ENCODE peak calls at places on chromosome 12, in seven cellular contexts. P, S, A, O, G, N and Q are unnamed samples.

GRCh38 chr12:79262938-79263337 is 398.4 kb downstream of the SYT1 start:
- DNase-seq in P (peak), S (no peak), A (no peak), O (no peak), G (no peak), N (peak), Q (peak)

GRCh38 chr12:12549426-12549825 is 13.2 kb downstream of the DUSP16 start:
- DNase-seq in P (no peak), S (no peak), A (no peak), O (no peak), G (no peak), N (no peak), Q (no peak)

GRCh38 chr12:2289525-2289924 is 236.7 kb downstream of the CACNA1C start:
- DNase-seq in P (no peak), S (no peak), A (no peak), O (no peak), G (no peak), N (no peak), Q (no peak)

GRCh38 chr12:105524961-105525360 is 194.5 kb downstream of the C12orf75 start:
- DNase-seq in P (no peak), S (no peak), A (no peak), O (no peak), G (no peak), N (peak), Q (no peak)

GRCh38 chr12:123270380-123271181 is 1.1 kb downstream of the CDK2AP1 start:
- DNase-seq in P (no peak), S (no peak), A (no peak), O (peak), G (no peak), N (peak), Q (peak)

GRCh38 chr12:28189774-28190320 is 409 bp upstream of the CCDC91 start:
- DNase-seq in P (no peak), S (no peak), A (no peak), O (no peak), G (no peak), N (peak), Q (no peak)

GRCh38 chr12:49635656-49636055 is 12.3 kb downstream of the PRPF40B start:
- DNase-seq in P (no peak), S (no peak), A (peak), O (no peak), G (no peak), N (no peak), Q (no peak)

GRCh38 chr12:89856431-89856830 is 147.8 kb upstream of the ATP2B1 start:
- DNase-seq in P (no peak), S (no peak), A (no peak), O (no peak), G (no peak), N (peak), Q (no peak)

GRCh38 chr12:103269962-103270361 is 225.8 kb downstream of the C12orf42 start:
- DNase-seq in P (no peak), S (no peak), A (no peak), O (no peak), G (no peak), N (peak), Q (no peak)

GRCh38 chr12:89817501-89818226 is 109.0 kb upstream of the ATP2B1 start:
- DNase-seq in P (no peak), S (no peak), A (no peak), O (no peak), G (no peak), N (no peak), Q (no peak)

GRCh38 chr12:120997448-120997847 is 18.8 kb downstream of the C12orf43 start:
- DNase-seq in P (no peak), S (no peak), A (no peak), O (no peak), G (no peak), N (no peak), Q (no peak)

GRCh38 chr12:51077930-51078329 is 5.5 kb downstream of the CSRNP2 start:
- DNase-seq in P (peak), S (no peak), A (no peak), O (no peak), G (no peak), N (peak), Q (no peak)

GRCh38 chr12:81573228-81573627 is 185.9 kb downstream of the PPFIA2 start:
- DNase-seq in P (peak), S (no peak), A (no peak), O (no peak), G (no peak), N (peak), Q (no peak)

GRCh38 chr12:26285401-26285800 is 90.0 kb downstream of the SSPN start:
- DNase-seq in P (no peak), S (no peak), A (no peak), O (no peak), G (no peak), N (no peak), Q (no peak)

GRCh38 chr12:2341871-2342270 is 289.1 kb downstream of the CACNA1C start:
- DNase-seq in P (no peak), S (no peak), A (no peak), O (no peak), G (peak), N (peak), Q (no peak)

GRCh38 chr12:9869307-9870161 is at the start of gene CLEC2B:
- DNase-seq in P (no peak), S (peak), A (no peak), O (no peak), G (peak), N (peak), Q (peak)

GRCh38 chr12:58487280-58488141 is 432.8 kb downstream of the LRIG3 start:
- DNase-seq in P (no peak), S (no peak), A (no peak), O (no peak), G (no peak), N (peak), Q (no peak)

GRCh38 chr12:52296572-52297215 is 5.4 kb upstream of the KRT81 start:
- DNase-seq in P (no peak), S (no peak), A (peak), O (no peak), G (no peak), N (no peak), Q (no peak)

GRCh38 chr12:69508581-69508980 is 38.4 kb downstream of the FRS2 start:
- DNase-seq in P (no peak), S (no peak), A (no peak), O (no peak), G (no peak), N (no peak), Q (no peak)

GRCh38 chr12:27780612-27781408 is 774 bp upstream of the MANSC4 start:
- DNase-seq in P (peak), S (peak), A (peak), O (peak), G (no peak), N (peak), Q (peak)

GRCh38 chr12:4701383-4701782 is 18.8 kb upstream of the GALNT8 start:
- DNase-seq in P (no peak), S (no peak), A (no peak), O (peak), G (no peak), N (peak), Q (no peak)

GRCh38 chr12:508795-509194 is 49.1 kb downstream of the B4GALNT3 start:
- DNase-seq in P (no peak), S (no peak), A (no peak), O (no peak), G (no peak), N (no peak), Q (no peak)

GRCh38 chr12:3741882-3742672 is 10.8 kb downstream of the CRACR2A start:
- DNase-seq in P (no peak), S (no peak), A (no peak), O (no peak), G (no peak), N (no peak), Q (no peak)

GRCh38 chr12:70151993-70152392 is 91.2 kb upstream of the CNOT2 start:
- DNase-seq in P (no peak), S (no peak), A (no peak), O (no peak), G (no peak), N (no peak), Q (no peak)

GRCh38 chr12:50536831-50537537 is 32.2 kb downstream of the DIP2B start:
- DNase-seq in P (no peak), S (no peak), A (no peak), O (no peak), G (no peak), N (no peak), Q (no peak)

GRCh38 chr12:81128930-81129554 is 51.2 kb downstream of the ACSS3 start:
- DNase-seq in P (peak), S (no peak), A (peak), O (no peak), G (peak), N (peak), Q (peak)

GRCh38 chr12:52044284-52044983 is 6.8 kb upstream of the NR4A1 start:
- DNase-seq in P (no peak), S (no peak), A (no peak), O (peak), G (no peak), N (peak), Q (no peak)

GRCh38 chr12:53078425-53079225 is 565 bp downstream of the SPRYD3 start:
- DNase-seq in P (no peak), S (no peak), A (no peak), O (no peak), G (no peak), N (no peak), Q (no peak)

GRCh38 chr12:116244001-116244400 is 33.5 kb downstream of the MED13L start:
- DNase-seq in P (peak), S (no peak), A (no peak), O (no peak), G (peak), N (peak), Q (no peak)

GRCh38 chr12:84995646-84996045 is 40.4 kb downstream of the TSPAN19 start:
- DNase-seq in P (no peak), S (no peak), A (no peak), O (no peak), G (no peak), N (no peak), Q (no peak)

GRCh38 chr12:120230326-120230973 is 29.5 kb upstream of the RPLP0 start:
- DNase-seq in P (peak), S (no peak), A (peak), O (peak), G (peak), N (peak), Q (peak)

GRCh38 chr12:115963030-115963480 is 314.4 kb downstream of the MED13L start:
- DNase-seq in P (no peak), S (no peak), A (no peak), O (no peak), G (no peak), N (peak), Q (no peak)

GRCh38 chr12:82708507-82708906 is 21.8 kb downstream of the TMTC2 start:
- DNase-seq in P (peak), S (no peak), A (peak), O (no peak), G (no peak), N (no peak), Q (peak)

GRCh38 chr12:91984571-91984970 is 161.1 kb downstream of the BTG1 start:
- DNase-seq in P (no peak), S (no peak), A (no peak), O (no peak), G (peak), N (peak), Q (no peak)

GRCh38 chr12:79939728-79940306 is 4.9 kb upstream of the PPP1R12A start:
- DNase-seq in P (no peak), S (no peak), A (no peak), O (no peak), G (no peak), N (no peak), Q (no peak)

GRCh38 chr12:14264316-14264715 is 101.2 kb upstream of the ATF7IP start:
- DNase-seq in P (peak), S (no peak), A (no peak), O (no peak), G (no peak), N (no peak), Q (no peak)

GRCh38 chr12:6193853-6194815 is 6.1 kb upstream of the CD9 start:
- DNase-seq in P (peak), S (no peak), A (peak), O (no peak), G (no peak), N (no peak), Q (peak)
- H3K27ac ChIP-seq in P (no peak), S (no peak), A (no peak), O (no peak), G (no peak), N (no peak), Q (no peak)

DNA sequence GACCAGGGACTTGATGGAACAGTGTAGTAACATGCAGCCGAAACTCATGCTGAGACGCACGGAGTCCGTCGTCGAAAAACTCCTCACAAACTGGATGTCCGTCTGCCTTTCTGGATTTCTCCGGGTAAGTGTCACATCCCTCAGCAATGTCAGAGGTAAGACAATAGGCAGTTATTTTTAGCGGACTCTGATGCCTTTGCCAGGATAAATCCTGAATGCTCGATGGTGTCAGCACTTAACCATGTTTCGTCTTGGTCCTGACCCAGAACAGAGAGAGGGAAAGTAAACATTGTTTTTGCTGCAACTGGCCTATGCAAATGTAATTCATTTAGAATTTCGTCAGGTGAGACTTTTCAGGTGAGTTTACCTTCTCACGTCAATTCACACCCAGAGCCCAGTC is 112.3 kb downstream of the PLXNC1 start:
- DNase-seq in P (no peak), S (no peak), A (no peak), O (no peak), G (no peak), N (no peak), Q (no peak)
- H3K27ac ChIP-seq in P (no peak), S (no peak), A (peak), O (peak), G (no peak), N (no peak), Q (peak)

DNA sequence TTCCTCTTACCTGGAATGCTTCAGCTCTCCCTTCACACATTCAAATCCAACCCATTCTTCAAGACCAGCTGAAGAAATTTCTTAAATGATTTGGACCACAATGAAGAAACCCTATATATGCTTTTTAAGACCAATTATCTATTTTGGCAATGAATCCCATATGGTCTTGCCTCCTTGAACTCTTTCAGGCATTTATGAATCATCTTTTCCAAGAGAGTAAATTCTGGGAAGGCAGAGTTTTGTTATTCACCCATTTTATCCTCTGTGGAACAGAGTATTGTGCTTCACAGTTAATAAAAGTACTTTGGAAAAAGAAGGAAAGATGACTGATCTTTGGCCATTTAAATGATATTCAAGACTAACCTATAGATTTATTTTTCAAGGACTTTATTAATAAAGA is 14.0 kb downstream of the GIT2 start:
- DNase-seq in P (no peak), S (no peak), A (no peak), O (no peak), G (no peak), N (peak), Q (no peak)
- H3K27ac ChIP-seq in P (no peak), S (no peak), A (no peak), O (no peak), G (no peak), N (no peak), Q (no peak)

GRCh38 chr12:7947011-7947410 is 11.0 kb upstream of the SLC2A3 start:
- DNase-seq in P (no peak), S (no peak), A (no peak), O (no peak), G (no peak), N (no peak), Q (no peak)

GRCh38 chr12:7951671-7952070 is 15.7 kb upstream of the SLC2A3 start:
- DNase-seq in P (no peak), S (no peak), A (no peak), O (no peak), G (no peak), N (peak), Q (no peak)

GRCh38 chr12:7948585-7949264 is 12.7 kb upstream of the SLC2A3 start:
- DNase-seq in P (no peak), S (no peak), A (no peak), O (no peak), G (no peak), N (no peak), Q (no peak)
- H3K27ac ChIP-seq in P (no peak), S (no peak), A (no peak), O (no peak), G (no peak), N (no peak), Q (no peak)

DNA sequence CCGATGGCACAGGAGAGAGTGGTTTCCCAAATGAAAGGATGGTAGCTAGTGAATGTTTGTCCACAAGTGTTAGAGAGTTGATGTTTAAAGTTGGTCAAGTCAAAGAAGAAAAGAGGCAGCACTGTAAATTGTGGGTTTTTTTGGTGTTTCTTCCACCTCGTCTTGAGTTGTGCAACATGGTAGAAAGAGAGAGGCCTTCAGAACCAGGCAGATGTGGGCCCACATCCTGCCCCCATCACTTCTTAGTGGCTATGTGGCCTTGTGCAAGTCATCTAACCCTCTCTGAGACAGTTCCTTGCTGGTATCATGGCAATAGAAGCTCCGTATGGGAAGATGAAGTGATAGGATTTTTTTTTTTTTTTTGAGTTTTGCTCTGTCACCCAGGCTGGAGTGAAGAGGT is 60.8 kb downstream of the NDUFA12 start:
- DNase-seq in P (no peak), S (no peak), A (no peak), O (no peak), G (no peak), N (no peak), Q (no peak)
- H3K27ac ChIP-seq in P (no peak), S (no peak), A (no peak), O (no peak), G (no peak), N (no peak), Q (no peak)

DNA sequence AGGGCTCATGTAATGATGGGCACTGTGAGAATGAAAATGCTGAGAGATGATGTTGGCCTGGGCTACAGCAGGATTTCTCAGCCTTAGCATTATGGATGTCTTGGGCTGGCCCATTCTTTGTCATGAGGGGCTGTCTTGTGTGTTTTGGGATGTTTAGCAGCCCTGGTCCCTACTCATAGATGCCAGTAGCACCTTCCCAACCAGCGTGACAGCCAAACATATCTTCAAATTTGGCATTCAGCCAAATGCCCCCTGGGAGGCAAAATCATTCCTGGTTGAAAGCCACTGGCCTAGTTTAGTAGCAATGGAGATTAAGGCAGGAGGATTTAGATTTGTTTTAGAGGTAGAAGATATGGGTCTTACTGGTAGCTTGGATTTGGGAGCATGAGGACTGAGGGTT is 26.6 kb downstream of the UBE3B start:
- DNase-seq in P (no peak), S (no peak), A (no peak), O (no peak), G (no peak), N (no peak), Q (no peak)
- H3K27ac ChIP-seq in P (no peak), S (no peak), A (no peak), O (no peak), G (no peak), N (no peak), Q (no peak)

DNA sequence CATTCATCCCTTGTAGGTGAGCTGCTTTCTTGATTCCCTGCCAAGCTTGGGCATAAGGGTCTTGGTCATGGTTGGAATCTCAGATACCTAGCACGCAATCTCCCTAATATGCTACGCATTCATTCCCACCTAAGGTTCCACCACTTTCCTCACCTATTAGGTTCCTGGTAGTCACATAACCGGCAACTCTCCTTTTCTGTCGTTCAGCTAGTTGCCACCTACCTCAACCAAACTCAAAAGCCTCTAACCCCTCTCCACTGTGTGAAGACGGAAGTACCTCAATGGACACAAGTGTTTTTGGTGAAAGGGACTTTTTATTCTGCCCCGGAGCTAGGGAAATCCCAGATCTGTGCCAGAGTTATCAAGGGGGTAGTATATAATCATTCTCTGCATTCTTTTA is 1.3 kb upstream of the TBC1D15 start:
- DNase-seq in P (no peak), S (no peak), A (no peak), O (no peak), G (no peak), N (no peak), Q (no peak)
- H3K27ac ChIP-seq in P (no peak), S (no peak), A (no peak), O (peak), G (no peak), N (no peak), Q (no peak)

GRCh38 chr12:124920353-124920935 is 6.0 kb upstream of the UBC start:
- DNase-seq in P (peak), S (no peak), A (no peak), O (no peak), G (no peak), N (no peak), Q (peak)
- H3K27ac ChIP-seq in P (peak), S (peak), A (peak), O (peak), G (no peak), N (peak), Q (peak)

GRCh38 chr12:124622326-124622725 is 54.9 kb upstream of the NCOR2 start:
- DNase-seq in P (no peak), S (no peak), A (no peak), O (no peak), G (no peak), N (no peak), Q (no peak)
- H3K27ac ChIP-seq in P (no peak), S (no peak), A (no peak), O (no peak), G (no peak), N (no peak), Q (no peak)